ENCODE peak calls at places on chromosome 22, in four cellular contexts. G is fibroblast of the aortic adventitia, J is iPS DF 19.7, N is frontal cortex. V is an unnamed sample.

GRCh38 chr22:45585946-45586540 is 83.4 kb downstream of the FBLN1 start:
- DNase-seq in G (no peak), J (no peak), N (no peak), V (no peak)

GRCh38 chr22:37095113-37095512 is 14.4 kb downstream of the TMPRSS6 start:
- DNase-seq in G (no peak), J (no peak), N (peak), V (no peak)

GRCh38 chr22:17370036-17370765 is 941 bp downstream of the CECR2 start:
- DNase-seq in G (no peak), J (no peak), N (peak), V (no peak)

GRCh38 chr22:49992921-49993648 is 19.5 kb downstream of the IL17REL start:
- DNase-seq in G (peak), J (no peak), N (peak), V (peak)

GRCh38 chr22:24972369-24972768 is 19.9 kb downstream of the KIAA1671 start:
- DNase-seq in G (no peak), J (no peak), N (no peak), V (no peak)

GRCh38 chr22:37401401-37401859 is 25.8 kb downstream of the ELFN2 start:
- DNase-seq in G (peak), J (no peak), N (no peak), V (peak)

GRCh38 chr22:17460895-17461294 is 91.6 kb downstream of the CECR2 start:
- DNase-seq in G (no peak), J (no peak), N (no peak), V (no peak)

GRCh38 chr22:46514592-46515207 is 22.7 kb downstream of the CELSR1 start:
- DNase-seq in G (peak), J (no peak), N (no peak), V (peak)

GRCh38 chr22:39598017-39598965 is 27.7 kb downstream of the CACNA1I start:
- DNase-seq in G (no peak), J (peak), N (no peak), V (no peak)

GRCh38 chr22:38067028-38067415 is 9.8 kb downstream of the PICK1 start:
- DNase-seq in G (peak), J (no peak), N (no peak), V (no peak)

GRCh38 chr22:39655736-39656285 is 85.3 kb downstream of the CACNA1I start:
- DNase-seq in G (no peak), J (no peak), N (no peak), V (no peak)

GRCh38 chr22:32531955-32532818 is 57.6 kb downstream of the FBXO7 start:
- DNase-seq in G (peak), J (peak), N (peak), V (peak)

GRCh38 chr22:39239561-39240423 is 5.0 kb downstream of the PDGFB start:
- DNase-seq in G (no peak), J (no peak), N (no peak), V (no peak)

GRCh38 chr22:50305658-50306566 is 1.5 kb downstream of the PLXNB2 start:
- DNase-seq in G (peak), J (no peak), N (peak), V (peak)

GRCh38 chr22:39658367-39658766 is 87.8 kb downstream of the CACNA1I start:
- DNase-seq in G (no peak), J (no peak), N (no peak), V (no peak)

GRCh38 chr22:48885919-48886305 is 941.8 kb downstream of the BRD1 start:
- DNase-seq in G (no peak), J (no peak), N (no peak), V (no peak)

GRCh38 chr22:41380993-41381328 is 781 bp upstream of the TEF start:
- DNase-seq in G (peak), J (no peak), N (no peak), V (peak)

GRCh38 chr22:37940698-37941376 is 12.6 kb downstream of the C22orf23 start:
- DNase-seq in G (peak), J (no peak), N (no peak), V (no peak)

GRCh38 chr22:21455334-21456089 is 11.7 kb upstream of the TMEM191C start:
- DNase-seq in G (no peak), J (no peak), N (no peak), V (no peak)

GRCh38 chr22:19679476-19680099 is 34.7 kb upstream of the SEPTIN5 start:
- DNase-seq in G (peak), J (no peak), N (no peak), V (no peak)

GRCh38 chr22:38180841-38181452 is 683 bp downstream of the PLA2G6 start:
- DNase-seq in G (no peak), J (no peak), N (no peak), V (no peak)

GRCh38 chr22:33579448-33580093 is 340.7 kb downstream of the LARGE1 start:
- DNase-seq in G (peak), J (peak), N (peak), V (peak)

GRCh38 chr22:44667829-44668189 is 34.2 kb upstream of the PRR5 start:
- DNase-seq in G (no peak), J (no peak), N (no peak), V (no peak)

GRCh38 chr22:22995166-22995565 is 75.2 kb upstream of the GNAZ start:
- DNase-seq in G (no peak), J (no peak), N (no peak), V (no peak)

GRCh38 chr22:48653929-48654328 is 1173.7 kb downstream of the BRD1 start:
- DNase-seq in G (no peak), J (no peak), N (no peak), V (no peak)

GRCh38 chr22:22460635-22461034 is 47.9 kb downstream of the ZNF280B start:
- DNase-seq in G (peak), J (no peak), N (no peak), V (no peak)

GRCh38 chr22:41619979-41620645 is 731 bp downstream of the DESI1 start:
- DNase-seq in G (no peak), J (no peak), N (peak), V (no peak)

GRCh38 chr22:47633111-47633510 is 870.7 kb downstream of the TBC1D22A start:
- DNase-seq in G (no peak), J (no peak), N (no peak), V (no peak)

V was measured in astrocyte of the spinal cord.